ENCODE peak calls at places on chromosomes 11 and 22, in six cellular contexts. N, D, T, X, B and P are unnamed samples.

GRCh38 chr11:107397357-107397756 is 60.3 kb downstream of the CWF19L2 start:
- DNase-seq in D (no peak), T (peak; percentile 13), B (no peak), N (no peak), X (no peak), P (no peak)

GRCh38 chr22:39525658-39525975 is 5.3 kb downstream of the ATF4 start:
- DNase-seq in T (no peak), B (peak; percentile 27), D (no peak), X (no peak), N (no peak), P (no peak)

GRCh38 chr11:58524232-58525036 is 16.5 kb upstream of the OR5B21 start:
- DNase-seq in B (peak; percentile 75), D (peak; percentile 74), T (no peak), N (peak; percentile 61), X (peak; percentile 77), P (peak; percentile 62)

GRCh38 chr11:61538636-61538961 is 30.1 kb downstream of the LRRC10B start:
- DNase-seq in B (no peak), D (no peak), T (no peak), N (no peak), X (peak; percentile 34), P (no peak)

GRCh38 chr22:27480487-27480886 is 321.1 kb downstream of the MN1 start:
- DNase-seq in N (no peak), B (no peak), T (no peak), D (no peak), X (no peak), P (no peak)

GRCh38 chr11:15967166-15967565 is 389.2 kb downstream of the SOX6 start:
- DNase-seq in D (no peak), B (no peak), T (no peak), X (no peak), N (peak; percentile 65), P (no peak)

GRCh38 chr11:113721462-113722066 is 15.5 kb upstream of the TMPRSS5 start:
- DNase-seq in D (no peak), B (no peak), T (no peak), X (no peak), N (no peak), P (no peak)

GRCh38 chr22:17931400-17931825 is 92.9 kb downstream of the MICAL3 start:
- DNase-seq in D (no peak), B (no peak), N (peak; percentile 50), X (no peak), T (no peak), P (peak; percentile 23)

GRCh38 chr11:20025331-20025840 is 134.9 kb downstream of the DBX1 start:
- DNase-seq in B (no peak), T (no peak), X (no peak), D (no peak), N (no peak), P (no peak)

GRCh38 chr22:37310075-37310606 is 27.8 kb downstream of the CYTH4 start:
- DNase-seq in X (no peak), D (no peak), B (no peak), T (no peak), N (no peak), P (no peak)

GRCh38 chr22:48589901-48590300 is 1237.8 kb downstream of the BRD1 start:
- DNase-seq in D (no peak), N (no peak), X (no peak), T (peak; percentile 73), B (no peak), P (no peak)

GRCh38 chr11:46537851-46538295 is 56.0 kb downstream of the AMBRA1 start:
- DNase-seq in X (peak; percentile 67), D (peak; percentile 54), T (no peak), B (peak; percentile 63), N (peak; percentile 68), P (peak; percentile 55)

GRCh38 chr22:36756746-36757607 is 18.9 kb downstream of the IFT27 start:
- DNase-seq in D (no peak), T (no peak), B (no peak), X (no peak), N (no peak), P (peak; percentile 36)

GRCh38 chr22:26461188-26461810 is 22.3 kb downstream of the HPS4 start:
- DNase-seq in N (peak; percentile 64), B (peak; percentile 56), D (peak; percentile 44), T (no peak), X (peak; percentile 74), P (peak; percentile 33)

GRCh38 chr11:1087279-1087960 is 12.7 kb downstream of the MUC2 start:
- DNase-seq in T (peak; percentile 45), X (no peak), B (no peak), N (no peak), D (no peak), P (no peak)

GRCh38 chr11:71301046-71301857 is 48.9 kb upstream of the SHANK2 start:
- DNase-seq in B (no peak), D (no peak), N (no peak), X (no peak), T (no peak), P (peak; percentile 9)

GRCh38 chr11:67420646-67421420 is 5.4 kb downstream of the CARNS1 start:
- DNase-seq in N (peak; percentile 99), B (peak; percentile 99), T (peak; percentile 100), D (peak; percentile 96), X (peak; percentile 98), P (peak; percentile 97)

GRCh38 chr11:67421421-67422031 is 6.0 kb downstream of the CARNS1 start:
- DNase-seq in B (no peak), T (no peak), N (no peak), D (no peak), X (no peak), P (no peak)

GRCh38 chr11:67423466-67423865 is 4.8 kb upstream of the RPS6KB2 start:
- DNase-seq in X (no peak), T (no peak), B (no peak), D (no peak), N (no peak), P (no peak)

GRCh38 chr11:67423891-67424613 is 4.2 kb upstream of the RPS6KB2 start:
- DNase-seq in X (no peak), B (no peak), D (no peak), N (no peak), T (no peak), P (no peak)

GRCh38 chr11:67422894-67423293 is 5.4 kb upstream of the RPS6KB2 start:
- DNase-seq in D (no peak), N (no peak), X (no peak), T (no peak), B (no peak), P (no peak)
- H3K4me1 ChIP-seq in D (peaks cover 8% of the 10 kb centered on the region), N (peaks cover 18% of the 10 kb centered on the region), X (peaks cover 11% of the 10 kb centered on the region), T (peaks cover 9% of the 10 kb centered on the region), B (no peaks in the 10 kb centered on the region), P (peaks cover 9% of the 10 kb centered on the region)

GRCh38 chr11:118264568-118265470 is 722 bp upstream of the MPZL2 start:
- DNase-seq in D (no peak), X (no peak), N (no peak), T (no peak), B (no peak), P (no peak)

GRCh38 chr11:118267486-118267885 is 3.4 kb upstream of the MPZL2 start:
- DNase-seq in T (no peak), D (no peak), B (no peak), N (no peak), X (no peak), P (no peak)

GRCh38 chr11:118265954-118266353 is 1.9 kb upstream of the MPZL2 start:
- DNase-seq in B (no peak), X (no peak), D (peak; percentile 22), T (peak; percentile 80), N (peak; percentile 83), P (no peak)

GRCh38 chr11:118263109-118263508 is 988 bp downstream of the MPZL2 start:
- DNase-seq in D (no peak), N (no peak), B (no peak), X (no peak), T (no peak), P (no peak)

DNA sequence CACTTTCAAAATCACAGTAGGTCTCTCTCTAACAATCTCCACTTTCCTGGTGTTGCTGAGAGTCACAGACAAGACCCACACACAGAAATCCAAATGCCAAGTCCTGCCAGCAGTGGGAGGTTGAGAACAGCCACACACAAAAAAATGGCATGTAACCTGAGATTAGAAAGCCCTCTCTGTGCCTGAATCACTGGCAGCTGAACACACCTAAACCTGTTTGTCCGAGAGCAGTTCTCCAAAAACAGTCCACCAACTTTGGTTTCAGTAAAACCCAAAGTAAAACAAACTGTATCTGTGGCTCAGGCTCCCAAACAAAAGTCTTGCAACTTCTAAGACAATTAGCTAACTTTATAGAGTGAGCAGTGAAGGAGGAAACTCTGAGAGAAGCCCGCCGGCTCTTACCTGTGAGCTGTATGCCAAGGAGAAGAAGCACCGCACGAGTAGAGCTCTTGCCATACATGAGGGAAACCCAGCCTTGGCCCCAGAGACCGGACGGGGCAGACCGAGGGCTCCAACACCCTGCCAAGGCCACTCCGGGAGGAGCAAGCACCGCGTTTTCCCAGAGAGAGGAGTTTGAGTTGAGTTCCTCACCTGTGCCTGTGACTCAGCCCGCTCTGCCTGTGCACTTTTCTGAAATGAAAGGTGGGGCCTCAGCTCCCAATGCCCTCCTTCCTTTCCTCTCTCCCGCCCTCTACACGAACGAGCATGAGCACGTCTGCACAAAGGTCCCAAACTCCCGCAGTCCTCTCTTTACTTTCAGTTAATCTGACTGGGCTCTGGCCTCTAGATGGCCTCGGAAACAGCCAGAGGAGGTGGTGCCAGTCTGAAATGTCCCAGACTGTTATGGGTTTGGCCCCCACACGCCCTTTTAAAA is at the start of gene MPZL2:
- DNase-seq in X (peak; percentile 23), T (peak; percentile 83), B (peak; percentile 81), N (peak; percentile 86), D (no peak), P (no peak)
- TF ChIP-seq CTCF in X (no peak), T (no peak), B (no peak), N (no peak), D (no peak), P (no peak)

GRCh38 chr11:75424396-75424795 is 8.6 kb downstream of the KLHL35 start:
- DNase-seq in B (no peak), T (no peak), N (no peak), D (no peak), X (no peak), P (no peak)
- H3K36me3 ChIP-seq in B (no peaks in the 10 kb centered on the region), T (peaks cover 14% of the 10 kb centered on the region), N (no peaks in the 10 kb centered on the region), D (no peaks in the 10 kb centered on the region), X (no peaks in the 10 kb centered on the region), P (no peaks in the 10 kb centered on the region)

DNA sequence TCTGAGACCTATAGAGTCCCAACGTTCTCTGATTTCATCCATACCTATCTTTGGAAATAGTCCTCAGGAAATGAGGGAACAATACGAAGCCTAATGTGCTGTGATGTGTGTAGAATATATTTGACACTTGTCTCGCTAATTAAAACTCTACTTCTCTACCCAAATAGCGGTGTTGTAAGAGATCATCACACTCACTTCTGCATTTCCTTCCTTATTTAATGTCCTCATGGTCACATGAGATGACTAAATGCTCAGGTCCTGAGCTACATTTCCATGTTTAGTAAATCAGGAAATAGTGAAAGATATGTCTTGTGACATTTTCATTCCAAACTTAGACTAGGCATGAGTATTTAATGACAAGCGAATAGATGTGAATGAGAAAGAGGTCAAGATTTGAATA is 112.3 kb downstream of the MAML2 start:
- DNase-seq in B (no peak), X (no peak), T (no peak), N (no peak), D (no peak), P (no peak)
- H3K4me1 ChIP-seq in B (no peaks in the 10 kb centered on the region), X (peaks cover 10% of the 10 kb centered on the region), T (peaks cover 11% of the 10 kb centered on the region), N (peaks cover 11% of the 10 kb centered on the region), D (peaks cover 6% of the 10 kb centered on the region), P (peaks cover 13% of the 10 kb centered on the region)

DNA sequence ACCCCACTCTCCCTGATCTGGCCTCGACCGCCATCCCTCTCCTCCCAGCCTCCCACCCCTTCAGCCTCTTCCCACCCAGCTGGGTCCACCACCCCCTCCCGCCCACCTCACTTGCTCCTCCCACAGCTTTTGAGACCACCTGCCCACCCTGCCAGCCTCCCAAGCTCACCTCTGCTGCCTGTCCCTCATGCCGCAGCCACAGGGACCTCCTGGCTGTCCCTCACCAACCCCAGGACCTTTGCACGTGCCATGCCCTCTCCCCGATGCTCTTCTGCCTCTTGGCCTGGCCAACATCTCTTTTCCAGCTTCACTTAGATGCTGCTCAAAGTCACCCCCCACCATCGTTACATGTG is 6.5 kb downstream of the PNPLA5 start:
- DNase-seq in D (no peak), N (no peak), T (peak; percentile 40), X (no peak), B (no peak), P (no peak)
- TF ChIP-seq CTCF in D (no peak), N (no peak), T (no peak), X (no peak), B (no peak), P (no peak)